ENCODE peak calls at places on chromosome 17, in seven cellular contexts. B is A549; E is stimulated activated CD4-positive, alpha-beta T cell treated with anti-CD3 and anti-CD28 coated beads, Interleukin-4, amount 100 ng/mL, for 1 hour; O is fibroblast of lung; V is effector memory CD8-positive, alpha-beta T cell; F is HT1080; Z is DMS 273 treated with DMSO at 0.1 percent for 48 hours. X is an unnamed sample.
A peak's percentile ranks its signal among the peaks of the same experiment; 100 is the strongest.

GRCh38 chr17:77371888-77372443 is 231.2 kb downstream of the SEC14L1 start:
- DNase-seq in B (no peak), E (no peak), O (no peak), V (no peak), F (no peak), Z (no peak), X (no peak)

GRCh38 chr17:61862105-61862574 is 1.2 kb downstream of the BRIP1 start:
- DNase-seq in B (no peak), E (no peak), O (peak; percentile 57), V (no peak), F (peak; percentile 42), Z (no peak), X (no peak)

GRCh38 chr17:36937001-36937960 is at the start of gene LHX1:
- DNase-seq in B (no peak), E (no peak), O (no peak), V (no peak), F (no peak), Z (no peak), X (no peak)

GRCh38 chr17:76373481-76373825 is 11.0 kb upstream of the SPHK1 start:
- DNase-seq in B (no peak), E (no peak), O (peak; percentile 37), V (no peak), F (no peak), Z (no peak), X (no peak)

GRCh38 chr17:42016952-42017865 is at the start of gene DNAJC7:
- DNase-seq in B (peak; percentile 96), E (peak; percentile 87), O (peak; percentile 90), V (peak; percentile 81), F (peak; percentile 93), Z (peak; percentile 76), X (peak; percentile 88)

GRCh38 chr17:57567278-57567677 is 177.8 kb downstream of the CCDC182 start:
- DNase-seq in B (no peak), E (no peak), O (no peak), V (no peak), F (no peak), Z (no peak), X (no peak)

GRCh38 chr17:70130274-70130673 is 39.1 kb upstream of the KCNJ2 start:
- DNase-seq in B (no peak), E (no peak), O (no peak), V (no peak), F (no peak), Z (no peak), X (no peak)

GRCh38 chr17:15957206-15957605 is 12.3 kb downstream of the ADORA2B start:
- DNase-seq in B (no peak), E (no peak), O (peak; percentile 51), V (no peak), F (no peak), Z (no peak), X (no peak)

GRCh38 chr17:17846645-17847044 is 9.9 kb upstream of the SREBF1 start:
- DNase-seq in B (no peak), E (no peak), O (no peak), V (no peak), F (no peak), Z (no peak), X (no peak)

GRCh38 chr17:77449908-77450741 is 309.4 kb downstream of the SEC14L1 start:
- DNase-seq in B (no peak), E (peak; percentile 83), O (peak; percentile 57), V (no peak), F (no peak), Z (no peak), X (no peak)

GRCh38 chr17:58083491-58084316 is 485 bp downstream of the DYNLL2 start:
- DNase-seq in B (peak; percentile 46), E (peak; percentile 71), O (peak; percentile 49), V (peak; percentile 64), F (peak; percentile 41), Z (no peak), X (peak; percentile 71)

GRCh38 chr17:64020068-64020766 is at the start of gene ICAM2:
- DNase-seq in B (no peak), E (peak; percentile 76), O (no peak), V (peak; percentile 91), F (peak; percentile 22), Z (no peak), X (peak; percentile 94)

GRCh38 chr17:58276423-58276822 is 4.3 kb downstream of the MPO start:
- DNase-seq in B (no peak), E (no peak), O (no peak), V (no peak), F (no peak), Z (no peak), X (no peak)

GRCh38 chr17:32303861-32304288 is 38.1 kb downstream of the C17orf75 start:
- DNase-seq in B (no peak), E (no peak), O (no peak), V (no peak), F (no peak), Z (no peak), X (no peak)

GRCh38 chr17:38571833-38572274 is 33.9 kb downstream of the SRCIN1 start:
- DNase-seq in B (no peak), E (no peak), O (no peak), V (no peak), F (no peak), Z (no peak), X (no peak)

X was measured in naive B cell.